ENCODE peak calls at places on chromosomes 12 and 14, in six cellular contexts. X, V, R, U, C and K are unnamed samples.

GRCh38 chr12:106712768-106713167 is 61.7 kb upstream of the RIC8B start:
- DNase-seq in R (no peak), V (no peak), X (no peak), U (no peak), C (no peak), K (no peak)

GRCh38 chr12:103955811-103956514 is 9.7 kb upstream of the TDG start:
- DNase-seq in C (no peak), U (no peak), V (peak), R (no peak), X (no peak), K (no peak)

GRCh38 chr14:45810152-45810872 is 557.3 kb upstream of the MIS18BP1 start:
- DNase-seq in R (no peak), V (peak), U (no peak), X (no peak), C (no peak), K (no peak)

GRCh38 chr12:127107744-127108143 is 1159.2 kb upstream of the TMEM132C start:
- DNase-seq in X (no peak), C (no peak), R (peak), V (no peak), U (no peak), K (no peak)

GRCh38 chr12:46522141-46522540 is 149.6 kb upstream of the SLC38A2 start:
- DNase-seq in X (no peak), U (no peak), V (no peak), C (no peak), R (no peak), K (no peak)

GRCh38 chr14:101557811-101558738 is 3.2 kb upstream of the DIO3 start:
- DNase-seq in X (no peak), U (no peak), V (peak), R (no peak), C (peak), K (no peak)

GRCh38 chr14:74667758-74668157 is 45.1 kb downstream of the AREL1 start:
- DNase-seq in V (no peak), C (no peak), X (no peak), U (no peak), R (no peak), K (no peak)

GRCh38 chr14:95290021-95290420 is 29.7 kb downstream of the CLMN start:
- DNase-seq in C (no peak), X (no peak), R (no peak), U (no peak), V (no peak), K (no peak)

GRCh38 chr14:104723651-104724406 is at the start of gene ADSS1:
- DNase-seq in U (no peak), V (peak), R (no peak), C (peak), X (peak), K (peak)

GRCh38 chr12:92739099-92739498 is 36.3 kb downstream of the PLEKHG7 start:
- DNase-seq in X (no peak), C (no peak), V (peak), U (no peak), R (no peak), K (no peak)

GRCh38 chr12:108722463-108722862 is 8.9 kb downstream of the CORO1C start:
- DNase-seq in C (no peak), X (no peak), R (no peak), U (no peak), V (no peak), K (no peak)

GRCh38 chr12:81520064-81520945 is 238.8 kb downstream of the PPFIA2 start:
- DNase-seq in R (peak), C (no peak), U (no peak), V (no peak), X (no peak), K (no peak)

GRCh38 chr12:123916729-123917128 is 55.9 kb downstream of the CCDC92 start:
- DNase-seq in C (no peak), U (peak), R (no peak), X (peak), V (no peak), K (peak)

GRCh38 chr12:58395056-58395455 is 453.7 kb downstream of the ATP23 start:
- DNase-seq in U (no peak), C (no peak), R (no peak), V (no peak), X (no peak), K (no peak)

GRCh38 chr12:108826807-108827721 is 30.3 kb downstream of the SSH1 start:
- DNase-seq in V (no peak), X (no peak), U (no peak), C (peak), R (no peak), K (no peak)

GRCh38 chr12:131933387-131933786 is 4.3 kb downstream of the PUS1 start:
- DNase-seq in X (no peak), V (no peak), R (no peak), U (no peak), C (no peak), K (no peak)

GRCh38 chr14:51638071-51638944 is 13.4 kb upstream of the FRMD6 start:
- DNase-seq in U (no peak), V (peak), R (no peak), X (no peak), C (no peak), K (no peak)